ENCODE peak calls at places on chromosomes 5 and 9, in six cellular contexts. O, D, C, R, E and N are unnamed samples.

GRCh38 chr5:114411380-114411931 is 49.6 kb downstream of the KCNN2 start:
- ATAC-seq in O (no peak), D (no peak), C (no peak), R (no peak), E (no peak), N (no peak)

GRCh38 chr5:96969401-96969800 is 33.5 kb downstream of the LNPEP start:
- ATAC-seq in O (no peak), D (no peak), C (no peak), R (no peak), E (no peak), N (no peak)

GRCh38 chr5:175485631-175486030 is 7.3 kb downstream of the SFXN1 start:
- ATAC-seq in O (no peak), D (no peak), C (no peak), R (no peak), E (no peak), N (no peak)

GRCh38 chr5:172779968-172780350 is 9.0 kb upstream of the DUSP1 start:
- ATAC-seq in O (no peak), D (no peak), C (no peak), R (no peak), E (no peak), N (no peak)

GRCh38 chr5:156623381-156624040 is 226.6 kb upstream of the PPP1R2B start:
- ATAC-seq in O (no peak), D (no peak), C (no peak), R (no peak), E (no peak), N (no peak)

GRCh38 chr5:59099270-59099994 is 516.6 kb downstream of the RAB3C start:
- ATAC-seq in O (no peak), D (peak; percentile 95), C (peak; percentile 97), R (peak; percentile 96), E (peak; percentile 100), N (no peak)

GRCh38 chr5:99179206-99179605 is 250.4 kb upstream of the CHD1 start:
- ATAC-seq in O (no peak), D (no peak), C (no peak), R (no peak), E (no peak), N (no peak)

GRCh38 chr9:106885451-106885850 is 22.5 kb downstream of the ZNF462 start:
- ATAC-seq in O (no peak), D (no peak), C (no peak), R (no peak), E (no peak), N (no peak)

GRCh38 chr9:16653491-16654407 is 216.7 kb downstream of the BNC2 start:
- ATAC-seq in O (no peak), D (no peak), C (no peak), R (no peak), E (no peak), N (peak; percentile 30)

GRCh38 chr9:127545196-127546124 is 66.6 kb upstream of the STXBP1 start:
- ATAC-seq in O (peak; percentile 25), D (no peak), C (no peak), R (no peak), E (no peak), N (peak; percentile 50)

GRCh38 chr5:38515081-38515480 is 41.4 kb downstream of the LIFR start:
- ATAC-seq in O (no peak), D (no peak), C (no peak), R (no peak), E (no peak), N (no peak)

GRCh38 chr5:179916523-179916922 is 8.8 kb upstream of the TBC1D9B start:
- ATAC-seq in O (no peak), D (no peak), C (no peak), R (no peak), E (no peak), N (no peak)

GRCh38 chr5:64210866-64211265 is 45.2 kb downstream of the RNF180 start:
- ATAC-seq in O (no peak), D (no peak), C (no peak), R (no peak), E (no peak), N (peak; percentile 48)

GRCh38 chr5:10509593-10509992 is 54.3 kb upstream of the ANKRD33B start:
- ATAC-seq in O (no peak), D (no peak), C (no peak), R (no peak), E (no peak), N (no peak)

GRCh38 chr5:155625897-155626543 is 612.5 kb downstream of the KIF4B start:
- ATAC-seq in O (no peak), D (no peak), C (no peak), R (no peak), E (no peak), N (no peak)

GRCh38 chr5:61472172-61472958 is 140.3 kb downstream of the ZSWIM6 start:
- ATAC-seq in O (no peak), D (no peak), C (no peak), R (peak; percentile 30), E (no peak), N (no peak)

GRCh38 chr9:27356446-27356845 is 59.5 kb upstream of the EQTN start:
- ATAC-seq in O (no peak), D (no peak), C (no peak), R (no peak), E (no peak), N (no peak)

GRCh38 chr9:135365013-135365768 is 114.4 kb upstream of the PPP1R26 start:
- ATAC-seq in O (no peak), D (no peak), C (no peak), R (no peak), E (no peak), N (no peak)

GRCh38 chr9:125544988-125545651 is 161.9 kb downstream of the MAPKAP1 start:
- ATAC-seq in O (no peak), D (no peak), C (no peak), R (no peak), E (no peak), N (peak; percentile 81)

GRCh38 chr5:78008356-78008967 is 232.3 kb upstream of the TBCA start:
- ATAC-seq in O (peak; percentile 72), D (no peak), C (no peak), R (no peak), E (no peak), N (no peak)

GRCh38 chr9:127926961-127927456 is 3.6 kb downstream of the PIP5KL1 start:
- ATAC-seq in O (peak; percentile 34), D (peak; percentile 17), C (peak; percentile 22), R (no peak), E (peak; percentile 8), N (no peak)

GRCh38 chr5:53476531-53477480 is 3.6 kb upstream of the FST start:
- ATAC-seq in O (no peak), D (no peak), C (no peak), R (no peak), E (no peak), N (no peak)

GRCh38 chr9:76269789-76270188 is 124.4 kb downstream of the RFK start:
- ATAC-seq in O (no peak), D (no peak), C (no peak), R (no peak), E (peak; percentile 49), N (peak; percentile 58)